ENCODE peak calls at places on chromosomes 13 and 19, in five cellular contexts. One of them, this sample, is unnamed.

GRCh38 chr13:95471960-95472359 is 80.6 kb upstream of the CLDN10 start:
- DNase-seq in OCI-LY7: no peak
- DNase-seq in tibial nerve: no peak
- DNase-seq in brain microvascular endothelial cell: no peak
- DNase-seq in suprapubic skin: no peak
- DNase-seq in this sample: no peak

GRCh38 chr13:26628706-26629105 is 71.2 kb downstream of the WASF3 start:
- DNase-seq in tibial nerve: no peak
- DNase-seq in OCI-LY7: peak
- DNase-seq in suprapubic skin: no peak
- DNase-seq in brain microvascular endothelial cell: peak
- DNase-seq in this sample: no peak

GRCh38 chr13:100112186-100112838 is 23.4 kb downstream of the PCCA start:
- DNase-seq in brain microvascular endothelial cell: no peak
- DNase-seq in tibial nerve: no peak
- DNase-seq in suprapubic skin: no peak
- DNase-seq in OCI-LY7: no peak
- DNase-seq in this sample: no peak

GRCh38 chr19:17938092-17938845 is 5.5 kb downstream of the CCDC124 start:
- DNase-seq in OCI-LY7: peak
- DNase-seq in tibial nerve: peak
- DNase-seq in brain microvascular endothelial cell: peak
- DNase-seq in suprapubic skin: no peak
- DNase-seq in this sample: peak

GRCh38 chr19:13804830-13805683 is 9.8 kb downstream of the ZSWIM4 start:
- DNase-seq in brain microvascular endothelial cell: no peak
- DNase-seq in OCI-LY7: no peak
- DNase-seq in tibial nerve: no peak
- DNase-seq in suprapubic skin: no peak
- DNase-seq in this sample: no peak

GRCh38 chr19:45103625-45104319 is 10.8 kb downstream of the PPP1R37 start:
- DNase-seq in tibial nerve: no peak
- DNase-seq in brain microvascular endothelial cell: no peak
- DNase-seq in OCI-LY7: no peak
- DNase-seq in suprapubic skin: no peak
- DNase-seq in this sample: no peak

GRCh38 chr19:18960370-18960769 is 19.4 kb upstream of the HOMER3 start:
- DNase-seq in OCI-LY7: no peak
- DNase-seq in brain microvascular endothelial cell: no peak
- DNase-seq in suprapubic skin: no peak
- DNase-seq in tibial nerve: no peak
- DNase-seq in this sample: no peak

GRCh38 chr13:51697181-51697580 is 106.8 kb downstream of the DHRS12 start:
- DNase-seq in brain microvascular endothelial cell: peak
- DNase-seq in suprapubic skin: no peak
- DNase-seq in tibial nerve: no peak
- DNase-seq in OCI-LY7: no peak
- DNase-seq in this sample: no peak

GRCh38 chr13:96684472-96684871 is 309.8 kb downstream of the OXGR1 start:
- DNase-seq in OCI-LY7: no peak
- DNase-seq in suprapubic skin: no peak
- DNase-seq in brain microvascular endothelial cell: no peak
- DNase-seq in tibial nerve: no peak
- DNase-seq in this sample: no peak

GRCh38 chr13:80695841-80696240 is 354.9 kb upstream of the SPRY2 start:
- DNase-seq in tibial nerve: no peak
- DNase-seq in brain microvascular endothelial cell: no peak
- DNase-seq in OCI-LY7: no peak
- DNase-seq in suprapubic skin: no peak
- DNase-seq in this sample: no peak

GRCh38 chr19:7470540-7471305 is 18.1 kb downstream of the PEX11G start:
- DNase-seq in OCI-LY7: no peak
- DNase-seq in tibial nerve: no peak
- DNase-seq in brain microvascular endothelial cell: no peak
- DNase-seq in suprapubic skin: no peak
- DNase-seq in this sample: no peak

GRCh38 chr19:43726736-43727592 is 11.1 kb downstream of the IRGC start:
- DNase-seq in brain microvascular endothelial cell: no peak
- DNase-seq in suprapubic skin: no peak
- DNase-seq in tibial nerve: no peak
- DNase-seq in OCI-LY7: no peak
- DNase-seq in this sample: no peak

DNA sequence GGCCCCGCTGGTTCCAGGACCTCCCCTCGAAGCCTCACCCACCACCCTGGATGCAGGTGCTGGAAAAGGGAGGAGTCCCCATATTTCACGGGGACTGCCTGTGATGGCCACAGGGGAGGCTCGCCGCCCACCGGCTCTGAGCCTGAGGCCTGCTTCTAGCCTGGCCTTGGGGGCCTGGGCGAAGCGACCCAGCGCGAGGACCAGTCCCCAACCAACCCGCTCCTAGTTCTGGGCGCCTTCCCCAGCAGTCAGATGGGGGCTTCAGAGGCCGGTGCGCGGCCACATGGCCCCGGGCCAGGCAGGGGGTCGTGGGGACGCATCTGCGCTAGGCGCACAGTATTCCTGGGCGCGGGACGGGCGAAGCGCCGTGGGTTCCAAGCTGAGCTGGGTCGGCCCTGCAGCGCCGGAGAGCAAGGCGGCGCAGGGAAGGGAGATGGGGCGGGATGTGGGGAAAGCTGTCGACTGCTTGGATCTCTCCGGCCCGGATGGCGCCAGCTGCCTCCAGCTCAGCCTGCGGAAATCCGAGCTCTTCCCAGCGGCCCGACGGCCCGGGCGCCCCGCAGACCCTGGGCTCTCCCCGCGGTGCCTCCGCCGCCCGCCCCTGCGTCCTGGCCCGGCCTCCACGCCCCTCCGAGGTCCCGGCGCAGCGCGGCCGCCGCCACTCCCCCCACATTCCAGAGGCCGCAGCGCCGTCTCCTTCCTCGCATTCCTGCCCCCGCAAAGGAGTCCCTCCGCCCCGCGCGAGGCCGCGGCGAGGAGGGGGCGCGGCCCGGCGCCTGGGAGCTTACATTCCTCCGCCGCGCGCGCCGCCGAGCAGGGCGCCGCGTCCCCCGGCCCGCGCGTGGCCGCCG is at the start of gene WTIP:
- DNase-seq in OCI-LY7: no peak
- DNase-seq in brain microvascular endothelial cell: peak
- DNase-seq in tibial nerve: peak
- DNase-seq in suprapubic skin: peak
- DNase-seq in this sample: no peak
- TF ChIP-seq CTCF in OCI-LY7: no peak
- TF ChIP-seq CTCF in brain microvascular endothelial cell: no peak
- TF ChIP-seq CTCF in tibial nerve: no peak
- TF ChIP-seq CTCF in suprapubic skin: no peak
- TF ChIP-seq CTCF in this sample: no peak

GRCh38 chr19:2038284-2039081 is 12.6 kb downstream of the MKNK2 start:
- DNase-seq in OCI-LY7: no peak
- DNase-seq in suprapubic skin: peak
- DNase-seq in tibial nerve: no peak
- DNase-seq in brain microvascular endothelial cell: no peak
- DNase-seq in this sample: no peak
- TF ChIP-seq CTCF in OCI-LY7: no peak
- TF ChIP-seq CTCF in suprapubic skin: no peak
- TF ChIP-seq CTCF in tibial nerve: no peak
- TF ChIP-seq CTCF in brain microvascular endothelial cell: no peak
- TF ChIP-seq CTCF in this sample: no peak

DNA sequence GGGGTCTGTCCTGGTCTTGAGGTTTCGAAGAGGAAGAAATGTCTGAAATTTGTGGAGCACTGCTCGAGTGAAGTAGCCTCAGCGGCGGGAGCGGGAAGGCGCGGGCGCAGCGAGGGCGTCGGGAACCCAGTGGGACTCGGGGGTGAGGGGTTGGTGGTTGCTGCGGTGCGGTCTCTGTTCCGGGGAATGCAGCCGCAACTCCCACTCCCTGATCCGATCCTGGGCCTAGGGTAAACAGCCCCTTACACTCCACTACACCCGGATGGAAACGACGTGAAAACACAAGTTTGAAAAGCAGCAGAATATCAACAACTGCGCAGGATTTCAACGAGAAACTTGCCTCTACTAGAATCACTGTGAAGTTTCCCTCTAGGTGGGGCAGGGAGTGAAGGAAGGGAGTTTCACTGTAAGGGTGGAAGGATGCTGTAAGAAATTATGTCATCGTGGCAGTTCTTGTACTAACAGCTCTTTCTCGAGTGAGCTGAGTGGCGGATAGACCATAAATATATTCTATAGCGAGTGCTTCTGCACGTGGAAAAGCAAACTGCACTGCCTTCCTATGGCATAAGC is 2.0 kb upstream of the KLF12 start:
- DNase-seq in suprapubic skin: no peak
- DNase-seq in tibial nerve: peak
- DNase-seq in brain microvascular endothelial cell: peak
- DNase-seq in OCI-LY7: peak
- DNase-seq in this sample: no peak
- TF ChIP-seq CTCF in suprapubic skin: no peak
- TF ChIP-seq CTCF in tibial nerve: no peak
- TF ChIP-seq CTCF in brain microvascular endothelial cell: peak
- TF ChIP-seq CTCF in OCI-LY7: peak
- TF ChIP-seq CTCF in this sample: no peak

DNA sequence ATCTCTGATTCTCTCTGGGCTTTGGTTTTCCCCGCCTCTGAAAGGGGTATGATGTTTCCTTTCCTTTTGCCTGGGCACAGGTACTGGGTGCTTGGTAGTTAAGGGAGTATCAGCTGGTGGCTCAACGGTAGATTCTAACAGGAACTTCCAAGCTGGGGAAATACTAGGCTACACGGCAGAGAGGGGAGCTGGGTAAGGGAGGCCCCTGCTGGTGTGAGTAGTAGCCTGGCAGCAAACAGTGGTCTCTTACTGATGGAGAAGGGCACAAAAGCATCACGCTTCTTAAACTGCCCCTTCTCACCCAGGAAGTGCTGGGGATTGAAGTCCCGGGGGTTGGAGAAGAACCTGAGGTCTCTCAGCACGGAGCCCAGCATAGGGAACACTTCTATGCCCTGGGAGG is 26.9 kb upstream of the CYP2A7 start:
- DNase-seq in OCI-LY7: no peak
- DNase-seq in brain microvascular endothelial cell: no peak
- DNase-seq in tibial nerve: no peak
- DNase-seq in suprapubic skin: no peak
- DNase-seq in this sample: no peak
- TF ChIP-seq CTCF in OCI-LY7: no peak
- TF ChIP-seq CTCF in brain microvascular endothelial cell: peak
- TF ChIP-seq CTCF in tibial nerve: peak
- TF ChIP-seq CTCF in suprapubic skin: no peak
- TF ChIP-seq CTCF in this sample: no peak

GRCh38 chr19:5567360-5567970 is at the start of gene TINCR:
- DNase-seq in brain microvascular endothelial cell: no peak
- DNase-seq in OCI-LY7: no peak
- DNase-seq in tibial nerve: no peak
- DNase-seq in suprapubic skin: no peak
- DNase-seq in this sample: no peak
- TF ChIP-seq CTCF in brain microvascular endothelial cell: no peak
- TF ChIP-seq CTCF in OCI-LY7: no peak
- TF ChIP-seq CTCF in tibial nerve: no peak
- TF ChIP-seq CTCF in suprapubic skin: no peak
- TF ChIP-seq CTCF in this sample: no peak

DNA sequence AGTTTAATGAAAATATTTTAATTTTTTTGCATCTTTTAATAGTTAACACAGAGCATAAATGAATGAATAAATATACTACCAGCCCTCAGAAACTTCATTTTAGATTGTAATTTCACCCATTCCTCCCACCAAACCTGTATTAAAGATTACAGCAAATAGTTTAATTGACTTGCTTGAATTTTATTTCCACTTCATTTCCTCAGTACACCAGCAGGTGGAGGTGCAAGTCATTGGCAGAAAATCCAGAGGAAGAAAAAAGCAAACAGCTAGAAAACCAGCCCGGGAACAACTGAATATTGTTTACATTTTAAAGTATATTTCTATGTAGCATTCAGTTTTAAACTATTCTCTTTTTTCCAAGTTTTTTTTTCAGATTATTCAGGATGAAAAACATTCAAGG is 177.8 kb downstream of the OLFM4 start:
- DNase-seq in suprapubic skin: no peak
- DNase-seq in OCI-LY7: peak
- DNase-seq in tibial nerve: no peak
- DNase-seq in brain microvascular endothelial cell: no peak
- DNase-seq in this sample: no peak
- TF ChIP-seq CTCF in suprapubic skin: no peak
- TF ChIP-seq CTCF in OCI-LY7: peak
- TF ChIP-seq CTCF in tibial nerve: no peak
- TF ChIP-seq CTCF in brain microvascular endothelial cell: peak
- TF ChIP-seq CTCF in this sample: no peak

DNA sequence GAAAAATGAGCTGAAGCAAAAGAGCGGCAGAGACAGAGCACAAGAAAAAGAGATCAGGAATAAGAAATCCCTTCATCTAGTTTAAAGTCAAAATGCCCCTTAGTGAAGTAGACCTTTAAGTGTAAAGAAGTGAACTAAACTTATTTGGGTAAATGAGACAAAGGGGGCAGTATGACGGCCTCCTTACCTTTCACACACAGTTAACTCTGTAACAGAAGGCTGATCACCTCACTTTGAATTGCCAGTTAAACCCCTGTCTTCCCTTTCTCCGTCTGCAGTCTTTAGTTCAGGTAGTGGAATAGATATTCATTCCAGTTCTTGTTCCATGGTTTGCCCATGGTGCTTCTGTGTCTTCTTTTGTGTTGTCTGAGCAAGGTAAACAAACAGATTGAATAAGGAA is 1029.8 kb downstream of the DIAPH3 start:
- DNase-seq in suprapubic skin: no peak
- DNase-seq in OCI-LY7: no peak
- DNase-seq in brain microvascular endothelial cell: no peak
- DNase-seq in tibial nerve: no peak
- DNase-seq in this sample: no peak
- TF ChIP-seq CTCF in suprapubic skin: no peak
- TF ChIP-seq CTCF in OCI-LY7: no peak
- TF ChIP-seq CTCF in brain microvascular endothelial cell: no peak
- TF ChIP-seq CTCF in tibial nerve: no peak
- TF ChIP-seq CTCF in this sample: no peak

GRCh38 chr13:71879129-71879535 is 12.1 kb upstream of the DACH1 start:
- DNase-seq in brain microvascular endothelial cell: peak
- DNase-seq in OCI-LY7: peak
- DNase-seq in tibial nerve: no peak
- DNase-seq in suprapubic skin: no peak
- DNase-seq in this sample: no peak
- TF ChIP-seq CTCF in brain microvascular endothelial cell: peak
- TF ChIP-seq CTCF in OCI-LY7: peak
- TF ChIP-seq CTCF in tibial nerve: peak
- TF ChIP-seq CTCF in suprapubic skin: no peak
- TF ChIP-seq CTCF in this sample: no peak

GRCh38 chr19:40613669-40614594 is 12.8 kb downstream of the LTBP4 start:
- DNase-seq in tibial nerve: peak
- DNase-seq in brain microvascular endothelial cell: peak
- DNase-seq in OCI-LY7: peak
- DNase-seq in suprapubic skin: peak
- DNase-seq in this sample: no peak
- TF ChIP-seq CTCF in tibial nerve: no peak
- TF ChIP-seq CTCF in brain microvascular endothelial cell: no peak
- TF ChIP-seq CTCF in OCI-LY7: no peak
- TF ChIP-seq CTCF in suprapubic skin: no peak
- TF ChIP-seq CTCF in this sample: no peak